ENCODE peak calls at places on chromosomes 5 and 9, in six cellular contexts. S, H, N, J, T and P are unnamed samples.

GRCh38 chr9:108039491-108039890 is 549.9 kb upstream of the KLF4 start:
- DNase-seq in J (peak; percentile 45), N (no peak), S (no peak), T (no peak), H (no peak), P (peak; percentile 43)

GRCh38 chr5:175516933-175517823 is 38.8 kb downstream of the SFXN1 start:
- DNase-seq in T (no peak), J (no peak), H (no peak), N (no peak), S (no peak), P (no peak)

GRCh38 chr9:133572821-133573361 is 36.3 kb downstream of the FAM163B start:
- DNase-seq in H (peak; percentile 17), N (no peak), T (no peak), J (no peak), S (no peak), P (no peak)

GRCh38 chr5:135565256-135565655 is 13.5 kb downstream of the CXCL14 start:
- DNase-seq in H (peak; percentile 57), J (no peak), S (no peak), N (no peak), T (peak; percentile 42), P (no peak)

GRCh38 chr5:6616632-6617031 is 16.2 kb downstream of the NSUN2 start:
- DNase-seq in J (no peak), T (no peak), N (no peak), S (no peak), H (no peak), P (no peak)

GRCh38 chr9:19102181-19102630 is 498 bp downstream of the HAUS6 start:
- DNase-seq in S (no peak), N (peak; percentile 16), T (no peak), H (no peak), J (peak; percentile 34), P (peak; percentile 37)

GRCh38 chr9:21690561-21690960 is 111.9 kb upstream of the MTAP start:
- DNase-seq in J (no peak), N (peak; percentile 79), H (peak; percentile 56), T (peak; percentile 50), S (peak; percentile 54), P (no peak)

GRCh38 chr5:757931-758697 is 26.4 kb downstream of the ZDHHC11B start:
- DNase-seq in N (no peak), S (no peak), T (no peak), J (no peak), H (no peak), P (no peak)

GRCh38 chr5:29077451-29077850 is 2039.1 kb upstream of the CDH9 start:
- DNase-seq in N (no peak), H (no peak), J (peak; percentile 31), S (no peak), T (no peak), P (peak; percentile 54)

GRCh38 chr5:83714780-83715179 is 5.9 kb downstream of the HAPLN1 start:
- DNase-seq in H (no peak), T (no peak), N (no peak), S (no peak), J (peak; percentile 42), P (no peak)

GRCh38 chr5:159058928-159059636 is 40.6 kb downstream of the EBF1 start:
- DNase-seq in T (no peak), S (no peak), J (no peak), H (no peak), N (no peak), P (no peak)

GRCh38 chr9:76835571-76836283 is 70.2 kb downstream of the PRUNE2 start:
- DNase-seq in J (peak; percentile 39), H (peak; percentile 92), N (peak; percentile 87), S (peak; percentile 64), T (peak; percentile 62), P (peak; percentile 78)

GRCh38 chr9:110538621-110539020 is 40.9 kb downstream of the SVEP1 start:
- DNase-seq in T (no peak), J (no peak), H (no peak), S (no peak), N (peak; percentile 5), P (no peak)

GRCh38 chr9:35954942-35955546 is 2.9 kb downstream of the OR2S2 start:
- DNase-seq in T (peak; percentile 66), H (peak; percentile 85), J (peak; percentile 81), N (peak; percentile 90), S (peak; percentile 93), P (peak; percentile 72)

GRCh38 chr9:125374443-125375309 is 113.0 kb downstream of the GAPVD1 start:
- DNase-seq in T (peak; percentile 54), S (peak; percentile 82), N (peak; percentile 73), H (peak; percentile 70), J (peak; percentile 70), P (peak; percentile 83)

GRCh38 chr5:75522025-75522424 is 10.3 kb downstream of the POLK start:
- DNase-seq in T (no peak), H (no peak), N (peak; percentile 4), J (no peak), S (peak; percentile 20), P (no peak)

GRCh38 chr5:132688536-132689409 is 15.0 kb downstream of the IL4 start:
- DNase-seq in S (peak; percentile 47), J (no peak), H (peak; percentile 33), T (no peak), N (peak; percentile 23), P (no peak)

GRCh38 chr5:98397081-98397480 is 376.4 kb upstream of the RGMB start:
- DNase-seq in H (peak; percentile 98), N (peak; percentile 52), T (peak; percentile 83), J (peak; percentile 33), S (peak; percentile 39), P (no peak)

GRCh38 chr9:82147798-82148440 is 159.3 kb downstream of the SPATA31D1 start:
- DNase-seq in S (no peak), H (peak; percentile 56), J (no peak), T (no peak), N (no peak), P (no peak)

GRCh38 chr9:125544988-125545651 is 161.9 kb downstream of the MAPKAP1 start:
- DNase-seq in S (peak; percentile 79), T (peak; percentile 73), H (peak; percentile 63), N (peak; percentile 89), J (no peak), P (peak; percentile 11)

DNA sequence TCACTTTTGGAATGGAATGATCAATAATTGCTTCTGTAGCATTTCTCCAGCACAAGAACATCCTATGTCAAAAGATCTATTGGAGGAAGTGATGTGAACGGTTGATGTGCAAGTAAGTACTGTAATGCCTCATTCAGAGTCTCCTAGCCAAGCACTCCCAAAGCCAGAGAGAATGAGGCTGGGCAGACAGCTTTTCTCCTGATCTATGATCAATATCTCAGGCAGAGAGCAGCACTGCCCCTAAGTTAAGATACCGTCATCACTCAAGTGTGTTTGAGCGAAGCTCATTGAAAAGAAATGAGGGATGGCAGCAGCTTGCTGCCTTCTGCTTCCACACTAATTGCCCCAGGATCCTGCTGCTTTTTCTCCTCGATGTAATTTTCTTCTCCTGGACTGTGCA is 324.1 kb upstream of the GRAMD2B start:
- DNase-seq in H (no peak), J (no peak), N (no peak), S (no peak), T (no peak), P (no peak)
- TF ChIP-seq CTCF in H (no peak), J (no peak), N (no peak), S (no peak), T (no peak), P (no peak)

GRCh38 chr9:135700525-135700924 is 1.2 kb upstream of the SOHLH1 start:
- DNase-seq in S (no peak), H (no peak), T (no peak), N (no peak), J (no peak), P (peak; percentile 18)

GRCh38 chr9:135698236-135698635 is 1.0 kb downstream of the SOHLH1 start:
- DNase-seq in T (no peak), H (no peak), N (no peak), S (no peak), J (no peak), P (no peak)

GRCh38 chr9:135699440-135699839 is at the start of gene SOHLH1:
- DNase-seq in T (no peak), N (no peak), S (no peak), J (no peak), H (no peak), P (no peak)

GRCh38 chr9:135697226-135697625 is 2.1 kb downstream of the SOHLH1 start:
- DNase-seq in N (no peak), J (no peak), H (no peak), T (no peak), S (no peak), P (no peak)

GRCh38 chr9:135698767-135699166 is 514 bp downstream of the SOHLH1 start:
- DNase-seq in S (no peak), H (no peak), J (no peak), T (no peak), N (no peak), P (no peak)
- TF ChIP-seq CTCF in S (no peak), H (no peak), J (no peak), T (no peak), N (no peak), P (no peak)

GRCh38 chr5:139363937-139364336 is 19.2 kb downstream of the SLC23A1 start:
- DNase-seq in T (no peak), S (no peak), N (no peak), J (peak; percentile 61), H (no peak), P (no peak)

GRCh38 chr5:139364466-139364865 is 18.6 kb downstream of the SLC23A1 start:
- DNase-seq in J (no peak), H (no peak), S (no peak), T (no peak), N (no peak), P (no peak)

GRCh38 chr5:139371482-139372435 is 11.3 kb downstream of the SLC23A1 start:
- DNase-seq in H (no peak), S (no peak), J (no peak), T (no peak), N (peak; percentile 43), P (no peak)

GRCh38 chr5:139369181-139369580 is 13.9 kb downstream of the SLC23A1 start:
- DNase-seq in H (no peak), J (no peak), N (peak; percentile 92), S (peak; percentile 87), T (peak; percentile 63), P (no peak)

DNA sequence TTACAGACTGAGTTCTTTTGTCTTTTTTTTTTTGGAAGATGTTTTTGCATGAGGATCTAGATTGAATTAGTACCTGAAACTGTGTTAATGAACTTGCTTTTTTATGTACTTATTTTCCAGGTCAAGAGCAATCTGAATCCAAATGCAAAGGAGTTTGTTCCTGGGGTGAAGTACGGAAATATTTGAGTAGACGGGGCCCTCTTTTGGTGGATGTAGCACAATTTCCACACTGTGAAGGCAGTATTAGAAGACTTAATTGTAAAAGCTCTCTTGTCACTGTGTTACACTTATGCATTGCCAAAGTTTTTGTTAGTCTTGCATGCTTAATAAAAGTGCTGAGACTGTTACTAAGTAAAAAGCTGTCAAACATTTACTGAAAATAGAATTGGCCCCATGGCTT is 14.5 kb downstream of the SLC23A1 start:
- DNase-seq in H (no peak), T (no peak), J (no peak), S (peak; percentile 45), N (peak; percentile 29), P (no peak)
- TF ChIP-seq CTCF in H (no peak), T (no peak), J (no peak), S (peak; percentile 18), N (peak; percentile 19), P (no peak)

GRCh38 chr5:42228279-42228678 is 195.0 kb upstream of the GHR start:
- DNase-seq in J (peak; percentile 11), T (peak; percentile 18), N (no peak), S (no peak), H (no peak), P (no peak)
- TF ChIP-seq CTCF in J (peak; percentile 22), T (no peak), N (no peak), S (no peak), H (no peak), P (no peak)

GRCh38 chr5:90386099-90386710 is 23.4 kb downstream of the CETN3 start:
- DNase-seq in H (peak; percentile 28), N (peak; percentile 19), J (peak; percentile 39), S (peak; percentile 49), T (no peak), P (peak; percentile 32)
- TF ChIP-seq CTCF in H (peak; percentile 67), N (peak; percentile 58), J (peak; percentile 39), S (peak; percentile 65), T (peak; percentile 48), P (peak; percentile 36)